ENCODE peak calls at places on chromosomes 7 and 10, in eight cellular contexts. J is tibial artery, Y is NB4, O is cardiac muscle cell, I is fibroblast of mammary gland, W is dorsolateral prefrontal cortex, H is left ventricle myocardium inferior, U is suprapubic skin. A is an unnamed sample.

GRCh38 chr7:148104924-148105323 is 485.6 kb upstream of the C7orf33 start:
- DNase-seq in Y (no peak), W (no peak), H (no peak), J (no peak), O (no peak), I (no peak), U (no peak), A (no peak)

GRCh38 chr7:131095346-131095745 is 232.3 kb upstream of the MKLN1 start:
- DNase-seq in Y (no peak), J (no peak), W (no peak), H (no peak), U (no peak), I (peak), O (peak), A (no peak)

GRCh38 chr7:150753826-150754603 is 16.8 kb downstream of the GIMAP5 start:
- DNase-seq in H (no peak), O (peak), U (no peak), W (no peak), Y (peak), I (peak), J (no peak), A (no peak)

GRCh38 chr7:1418505-1419309 is 40.6 kb downstream of the MICALL2 start:
- DNase-seq in W (no peak), Y (peak), I (peak), U (no peak), J (no peak), H (no peak), O (peak), A (no peak)

GRCh38 chr7:149283321-149283720 is 21.3 kb downstream of the ZNF783 start:
- DNase-seq in Y (no peak), I (no peak), J (no peak), H (no peak), U (no peak), W (no peak), O (no peak), A (no peak)

GRCh38 chr10:99532687-99533495 is at the start of gene NKX2-3:
- DNase-seq in U (no peak), W (no peak), O (peak), H (peak), Y (peak), J (peak), I (peak), A (peak)

GRCh38 chr7:139641337-139641992 is 118.0 kb downstream of the CLEC2L start:
- DNase-seq in W (no peak), J (no peak), Y (no peak), O (no peak), U (no peak), I (no peak), H (no peak), A (no peak)

GRCh38 chr10:97575101-97575668 is 2.6 kb downstream of the ANKRD2 start:
- DNase-seq in Y (no peak), U (no peak), H (peak), O (no peak), J (no peak), I (no peak), W (no peak), A (no peak)

GRCh38 chr10:73076361-73077183 is 20.1 kb downstream of the P4HA1 start:
- DNase-seq in H (peak), U (no peak), Y (peak), J (peak), W (no peak), I (peak), O (peak), A (no peak)

GRCh38 chr7:158617737-158618128 is 30.1 kb upstream of the PTPRN2 start:
- DNase-seq in I (peak), W (no peak), Y (no peak), U (no peak), H (no peak), J (no peak), O (peak), A (no peak)

GRCh38 chr7:1674161-1675035 is 4.3 kb downstream of the ELFN1 start:
- DNase-seq in Y (no peak), O (no peak), W (peak), H (no peak), U (peak), J (peak), I (no peak), A (peak)

GRCh38 chr10:13066527-13066926 is 33.4 kb upstream of the OPTN start:
- DNase-seq in W (no peak), I (no peak), U (no peak), O (no peak), J (no peak), H (no peak), Y (peak), A (no peak)

DNA sequence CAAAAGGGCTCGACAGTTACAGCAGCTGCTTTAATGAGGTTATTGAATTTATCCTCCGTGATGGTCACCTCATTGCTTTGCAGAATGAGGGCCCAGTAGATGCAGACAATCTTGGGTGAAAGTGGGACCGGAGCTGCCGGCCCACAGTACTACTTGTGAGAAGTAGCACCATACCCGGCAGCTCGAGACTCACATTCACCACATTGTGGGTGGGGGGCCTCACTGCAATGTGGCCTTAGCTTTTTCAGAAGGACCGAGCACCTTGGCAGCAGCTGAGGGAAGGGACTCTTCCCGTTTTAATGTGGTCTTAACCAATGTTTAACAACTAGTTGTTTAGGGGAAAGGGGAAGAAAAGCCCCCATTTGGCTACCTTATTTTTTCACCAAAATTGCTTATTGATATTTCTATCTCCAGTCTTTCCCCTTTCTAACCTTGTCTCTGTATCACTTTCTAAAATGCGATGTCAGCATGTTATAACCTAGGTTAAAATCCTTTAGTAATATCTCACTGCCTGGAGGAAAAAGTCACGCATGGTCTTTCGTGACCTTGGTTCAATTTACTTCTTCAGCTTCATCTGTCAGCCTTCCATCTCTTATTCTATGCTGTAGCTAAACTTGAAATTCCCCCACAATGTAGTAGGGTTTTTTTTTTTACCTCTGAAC is 87.4 kb upstream of the PHYHIPL start:
- DNase-seq in O (no peak), U (no peak), H (no peak), W (no peak), Y (no peak), J (no peak), I (no peak), A (no peak)
- TF ChIP-seq CTCF in O (no peak), U (no peak), H (no peak), W (no peak), Y (no peak), J (no peak), I (no peak), A (no peak)

DNA sequence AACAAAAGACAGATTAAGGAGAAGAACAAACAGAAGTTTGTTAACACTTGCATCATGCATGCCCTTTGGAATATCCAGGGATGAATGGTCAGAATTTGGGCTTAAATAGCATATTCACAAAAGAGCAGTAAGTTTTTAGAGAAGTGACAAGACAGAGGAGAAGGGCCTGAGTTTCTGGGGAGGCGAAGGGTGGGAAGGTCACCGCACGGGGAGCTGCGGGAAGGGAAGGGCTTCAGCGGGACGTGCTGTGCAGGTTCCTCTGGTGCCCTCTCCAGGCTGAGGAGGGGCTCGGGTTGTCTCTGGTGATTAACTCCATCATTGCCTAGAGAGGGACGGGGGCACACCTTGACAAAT is 10.4 kb upstream of the ZNF22 start:
- DNase-seq in U (peak), I (no peak), W (no peak), H (no peak), O (no peak), J (no peak), Y (no peak), A (no peak)
- TF ChIP-seq CTCF in U (no peak), I (no peak), W (peak), H (peak), O (peak), J (no peak), Y (no peak), A (no peak)

GRCh38 chr10:78000206-78000605 is 29.1 kb downstream of the POLR3A start:
- DNase-seq in U (no peak), J (no peak), I (no peak), Y (no peak), W (no peak), O (no peak), H (no peak), A (no peak)
- TF ChIP-seq CTCF in U (no peak), J (no peak), I (no peak), Y (no peak), W (no peak), O (no peak), H (no peak), A (no peak)

GRCh38 chr10:58638406-58638805 is 125.7 kb downstream of the BICC1 start:
- DNase-seq in I (peak), Y (no peak), H (no peak), W (no peak), O (peak), U (no peak), J (no peak), A (no peak)

GRCh38 chr10:58641708-58642107 is 129.0 kb downstream of the BICC1 start:
- DNase-seq in J (no peak), O (peak), H (no peak), I (peak), Y (no peak), U (no peak), W (no peak), A (no peak)

GRCh38 chr10:58642283-58642682 is 129.6 kb downstream of the BICC1 start:
- DNase-seq in I (peak), Y (no peak), W (no peak), U (no peak), J (no peak), H (no peak), O (peak), A (no peak)

GRCh38 chr10:58643029-58643428 is 130.4 kb downstream of the BICC1 start:
- DNase-seq in Y (no peak), O (no peak), J (no peak), H (no peak), I (no peak), W (no peak), U (no peak), A (no peak)

DNA sequence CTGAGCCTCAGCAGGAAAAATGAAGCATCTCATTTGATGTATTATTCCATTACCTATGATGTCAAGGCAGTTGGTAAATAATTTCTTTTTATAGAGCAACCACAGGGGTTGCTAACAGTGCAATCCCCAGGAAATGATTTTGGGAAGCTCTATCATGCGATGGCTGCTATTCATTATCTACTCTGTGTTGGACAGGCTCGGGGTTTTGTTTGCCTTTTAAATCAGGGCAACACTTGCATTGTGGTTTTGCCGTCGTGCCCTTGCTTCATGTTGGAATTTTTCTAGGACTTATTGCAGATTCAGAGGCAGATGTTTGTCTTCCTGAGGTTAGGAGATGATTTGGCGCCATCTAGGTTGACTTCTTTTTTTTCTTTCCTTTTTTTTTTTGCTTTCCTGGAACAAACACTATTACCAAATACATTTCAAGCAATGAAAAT is 128.4 kb downstream of the BICC1 start:
- DNase-seq in U (no peak), W (no peak), I (peak), J (no peak), H (no peak), Y (peak), O (peak), A (no peak)
- TF ChIP-seq CTCF in U (no peak), W (peak), I (peak), J (no peak), H (peak), Y (peak), O (peak), A (no peak)

GRCh38 chr7:33909312-33909711 is 4.0 kb downstream of the BMPER start:
- DNase-seq in O (no peak), U (no peak), H (no peak), I (peak), J (no peak), W (no peak), Y (no peak), A (no peak)
- TF ChIP-seq CTCF in O (no peak), U (no peak), H (no peak), I (peak), J (no peak), W (no peak), Y (no peak), A (no peak)

DNA sequence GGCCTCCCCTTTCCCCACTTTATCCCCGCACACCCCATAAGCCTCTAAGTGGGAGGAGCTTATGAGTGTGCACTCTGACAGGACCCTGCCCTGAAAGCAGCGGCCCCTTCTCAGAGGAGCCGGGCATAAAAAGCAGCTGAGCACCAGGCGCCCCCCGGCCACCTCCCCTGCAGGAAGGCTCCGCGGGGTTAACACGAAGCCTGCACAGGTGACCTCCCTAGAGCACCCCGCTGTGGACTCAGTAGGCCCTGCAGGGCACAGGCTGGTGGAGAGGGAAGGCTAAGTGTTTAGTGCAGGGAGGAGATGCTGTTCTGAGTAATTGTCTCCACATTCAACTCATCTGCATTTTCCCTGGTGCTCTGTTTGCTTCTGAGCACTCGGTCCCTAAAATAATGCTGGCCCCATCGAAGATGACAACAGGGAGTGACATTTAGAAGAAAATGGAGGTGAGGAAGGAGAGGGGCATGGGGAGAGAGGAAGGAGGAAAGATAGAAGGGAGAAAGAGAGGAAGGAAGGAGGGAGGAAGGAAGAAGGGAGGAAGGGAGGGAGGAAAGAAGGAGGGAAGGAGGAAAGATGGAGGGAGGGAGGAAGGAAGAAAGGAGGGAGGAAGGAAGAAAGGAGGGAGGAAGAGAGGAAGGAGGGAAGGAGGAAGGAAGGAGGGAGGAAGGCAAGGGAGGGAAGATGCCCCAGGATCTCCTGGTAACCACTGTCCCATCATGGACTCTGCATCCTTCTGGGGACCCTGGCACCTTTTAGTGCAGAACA is 25.4 kb upstream of the CNPY1 start:
- DNase-seq in I (no peak), W (no peak), J (no peak), H (no peak), O (no peak), U (no peak), Y (no peak), A (peak)
- TF ChIP-seq CTCF in I (no peak), W (no peak), J (no peak), H (no peak), O (no peak), U (no peak), Y (no peak), A (no peak)

DNA sequence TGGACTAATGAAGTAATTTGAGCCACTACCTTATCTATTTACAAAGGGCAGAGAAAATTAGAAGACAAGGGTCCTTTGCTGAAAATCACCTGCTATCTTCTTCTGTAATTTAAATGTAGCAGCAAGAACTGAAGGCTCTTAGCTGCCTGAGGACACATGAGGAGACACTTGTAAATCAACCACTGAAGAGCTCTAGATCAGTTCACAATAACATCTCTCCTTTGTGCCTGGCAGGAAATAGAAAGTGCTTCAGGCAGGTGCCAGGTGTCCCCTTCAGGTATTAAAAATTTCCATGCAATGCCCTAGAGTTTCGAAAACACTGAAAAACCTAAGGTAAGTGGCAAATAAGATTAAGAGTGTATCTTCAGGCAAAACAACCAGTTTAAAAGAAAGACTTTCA is 474.6 kb downstream of the GRM8 start:
- DNase-seq in I (no peak), O (no peak), U (no peak), H (no peak), W (no peak), Y (no peak), J (no peak), A (no peak)
- TF ChIP-seq CTCF in I (no peak), O (no peak), U (no peak), H (no peak), W (no peak), Y (no peak), J (no peak), A (no peak)

A was measured in CD14-positive monocyte.